ENCODE peak calls at places on chromosomes 2 and 18, in nine cellular contexts. K is iris pigment epithelial cell; D is A673; F is astrocyte of the spinal cord; E is activated CD4-positive, alpha-beta T cell treated with anti-CD3 and anti-CD28 coated beads, Interleukin-2, amount 50 U/mL, for 48 hours; T is midbrain; I is myocyte; R is HFFc6; Y is GM19239. L is an unnamed sample.

GRCh38 chr2:141063410-141063809 is 1067.4 kb downstream of the LRP1B start:
- DNase-seq in I (no peak), T (no peak), R (no peak), D (no peak), K (no peak), Y (no peak), E (no peak), F (no peak), L (no peak)

GRCh38 chr18:20971886-20972267 is 139.7 kb downstream of the ROCK1 start:
- DNase-seq in Y (no peak), K (peak; percentile 48), E (no peak), D (peak; percentile 61), R (peak; percentile 47), I (peak; percentile 43), T (no peak), F (peak; percentile 33), L (peak; percentile 35)

GRCh38 chr2:55115795-55116597 is 65.7 kb upstream of the RTN4 start:
- DNase-seq in R (peak; percentile 58), I (peak; percentile 88), D (peak; percentile 36), K (peak; percentile 60), F (peak; percentile 73), E (no peak), T (no peak), Y (no peak), L (no peak)

GRCh38 chr2:105252271-105252670 is 10.7 kb downstream of the GPR45 start:
- DNase-seq in T (no peak), Y (no peak), F (no peak), K (no peak), R (no peak), E (no peak), I (no peak), D (no peak), L (no peak)

GRCh38 chr2:102391530-102391929 is 31.4 kb upstream of the IL18RAP start:
- DNase-seq in Y (no peak), R (no peak), T (no peak), K (no peak), D (no peak), F (no peak), E (no peak), I (no peak), L (no peak)

GRCh38 chr2:162058973-162059668 is 14.9 kb downstream of the DPP4 start:
- DNase-seq in E (no peak), F (no peak), T (no peak), R (no peak), Y (no peak), I (peak; percentile 27), D (no peak), K (peak; percentile 79), L (peak; percentile 88)

GRCh38 chr2:75729861-75730260 is 19.1 kb upstream of the GCFC2 start:
- DNase-seq in T (peak; percentile 39), I (no peak), E (no peak), R (peak; percentile 9), Y (no peak), D (peak; percentile 53), F (peak; percentile 4), K (no peak), L (peak; percentile 24)

GRCh38 chr2:21317131-21317530 is 193.4 kb downstream of the TDRD15 start:
- DNase-seq in E (peak; percentile 42), Y (peak; percentile 22), D (peak; percentile 51), R (no peak), K (peak; percentile 14), T (peak; percentile 80), I (no peak), F (peak; percentile 18), L (peak; percentile 63)

GRCh38 chr2:121771976-121772742 is 16.7 kb downstream of the TSN start:
- DNase-seq in R (no peak), Y (no peak), I (peak; percentile 78), D (no peak), E (no peak), F (no peak), T (no peak), K (no peak), L (no peak)

GRCh38 chr2:241189856-241190201 is 1.4 kb downstream of the ANO7 start:
- DNase-seq in F (no peak), E (no peak), R (no peak), K (no peak), D (no peak), T (no peak), Y (no peak), I (no peak), L (no peak)

GRCh38 chr2:105401867-105402266 is 3.0 kb upstream of the FHL2 start:
- DNase-seq in T (no peak), F (no peak), E (no peak), Y (no peak), D (no peak), K (no peak), R (no peak), I (no peak), L (no peak)

L was measured in GM12865.